ENCODE peak calls at places on chromosomes 1 and 21, in six cellular contexts. R is NCI-H1092 treated with DMSO at 0.1 percent for 48 hours, V is GM20000, P is OCI-M1, G is anterior cingulate cortex, S is iPS-NIHi11. Q is an unnamed sample.

GRCh38 chr1:6384962-6385672 is 8.4 kb downstream of the ACOT7 start:
- DNase-seq in R (peak; percentile 87), G (peak; percentile 69), S (no peak), P (no peak), V (no peak), Q (no peak)

GRCh38 chr1:7561331-7561921 is 209.7 kb upstream of the VAMP3 start:
- DNase-seq in S (peak; percentile 89), R (no peak), P (peak; percentile 15), V (no peak), G (no peak), Q (no peak)

GRCh38 chr1:156911587-156912298 is 8.7 kb upstream of the LRRC71 start:
- DNase-seq in G (no peak), P (peak; percentile 73), R (peak; percentile 22), V (no peak), S (no peak), Q (no peak)

GRCh38 chr1:208864366-208864965 is 620.3 kb upstream of the PLXNA2 start:
- DNase-seq in V (no peak), R (no peak), G (no peak), S (no peak), P (no peak), Q (no peak)

GRCh38 chr1:3219005-3219724 is 150.2 kb downstream of the PRDM16 start:
- DNase-seq in V (no peak), P (no peak), S (no peak), R (peak; percentile 68), G (peak; percentile 74), Q (no peak)

GRCh38 chr1:98044766-98045165 is 123.9 kb upstream of the DPYD start:
- DNase-seq in G (no peak), S (no peak), R (no peak), P (no peak), V (no peak), Q (no peak)

GRCh38 chr1:2801535-2802291 is at the start of gene TTC34:
- DNase-seq in V (peak; percentile 75), S (peak; percentile 49), R (peak; percentile 3), P (peak; percentile 70), G (no peak), Q (no peak)

GRCh38 chr1:246435421-246436041 is 71.5 kb downstream of the SMYD3 start:
- DNase-seq in R (no peak), S (no peak), V (no peak), G (no peak), P (no peak), Q (no peak)

GRCh38 chr1:169109561-169110134 is 3.2 kb downstream of the ATP1B1 start:
- DNase-seq in V (no peak), S (no peak), P (peak; percentile 66), G (peak; percentile 19), R (no peak), Q (no peak)

GRCh38 chr1:233668725-233669294 is 54.9 kb downstream of the KCNK1 start:
- DNase-seq in P (peak; percentile 89), S (no peak), R (no peak), G (no peak), V (peak; percentile 49), Q (no peak)

GRCh38 chr21:41901099-41901498 is 22.0 kb upstream of the PRDM15 start:
- DNase-seq in R (no peak), S (no peak), P (no peak), V (peak; percentile 59), G (no peak), Q (no peak)

GRCh38 chr1:156476501-156477298 is 23.9 kb downstream of the MEF2D start:
- DNase-seq in V (no peak), S (no peak), R (no peak), P (no peak), G (no peak), Q (no peak)

GRCh38 chr1:34050711-34051485 is 114.1 kb downstream of the CSMD2 start:
- DNase-seq in S (no peak), P (no peak), G (no peak), V (no peak), R (no peak), Q (peak; percentile 21)

GRCh38 chr1:58155418-58156123 is 391.0 kb downstream of the OMA1 start:
- DNase-seq in P (peak; percentile 70), S (peak; percentile 44), R (no peak), G (no peak), V (peak; percentile 12), Q (no peak)

GRCh38 chr1:198228925-198229324 is 72.1 kb downstream of the NEK7 start:
- DNase-seq in V (no peak), R (no peak), P (no peak), S (no peak), G (no peak), Q (no peak)